ENCODE peak calls at places on chromosomes 7 and 10, in nine cellular contexts. One of them, this sample, is unnamed.

GRCh38 chr10:5843814-5844705 is 30.8 kb upstream of the GDI2 start:
- DNase-seq in left ventricle myocardium inferior: no peak
- DNase-seq in Panc1: no peak
- DNase-seq in prostate gland: no peak
- DNase-seq in AG09309: no peak
- DNase-seq in mammary epithelial cell: no peak
- DNase-seq in CD8-positive, alpha-beta T cell: no peak
- DNase-seq in BJ: no peak
- DNase-seq in aorta: no peak
- DNase-seq in this sample: no peak

GRCh38 chr10:24451325-24451820 is 242.4 kb downstream of the KIAA1217 start:
- DNase-seq in left ventricle myocardium inferior: no peak
- DNase-seq in Panc1: no peak
- DNase-seq in prostate gland: no peak
- DNase-seq in AG09309: no peak
- DNase-seq in mammary epithelial cell: no peak
- DNase-seq in CD8-positive, alpha-beta T cell: no peak
- DNase-seq in BJ: no peak
- DNase-seq in aorta: no peak
- DNase-seq in this sample: no peak

GRCh38 chr7:6248581-6248980 is 23.8 kb downstream of the CYTH3 start:
- DNase-seq in left ventricle myocardium inferior: no peak
- DNase-seq in Panc1: no peak
- DNase-seq in prostate gland: no peak
- DNase-seq in AG09309: no peak
- DNase-seq in mammary epithelial cell: peak; percentile 78
- DNase-seq in CD8-positive, alpha-beta T cell: no peak
- DNase-seq in BJ: no peak
- DNase-seq in aorta: no peak
- DNase-seq in this sample: no peak

GRCh38 chr7:45026984-45027773 is 27.2 kb downstream of the CCM2 start:
- DNase-seq in left ventricle myocardium inferior: no peak
- DNase-seq in Panc1: no peak
- DNase-seq in prostate gland: no peak
- DNase-seq in AG09309: no peak
- DNase-seq in mammary epithelial cell: peak; percentile 67
- DNase-seq in CD8-positive, alpha-beta T cell: peak; percentile 33
- DNase-seq in BJ: no peak
- DNase-seq in aorta: no peak
- DNase-seq in this sample: no peak

GRCh38 chr7:91847881-91848599 is 32.5 kb downstream of the MTERF1 start:
- DNase-seq in left ventricle myocardium inferior: no peak
- DNase-seq in Panc1: no peak
- DNase-seq in prostate gland: no peak
- DNase-seq in AG09309: no peak
- DNase-seq in mammary epithelial cell: no peak
- DNase-seq in CD8-positive, alpha-beta T cell: no peak
- DNase-seq in BJ: no peak
- DNase-seq in aorta: no peak
- DNase-seq in this sample: no peak

GRCh38 chr7:89029864-89030263 is 234.3 kb upstream of the TEX47 start:
- DNase-seq in left ventricle myocardium inferior: no peak
- DNase-seq in Panc1: no peak
- DNase-seq in prostate gland: no peak
- DNase-seq in AG09309: no peak
- DNase-seq in mammary epithelial cell: peak; percentile 32
- DNase-seq in CD8-positive, alpha-beta T cell: no peak
- DNase-seq in BJ: no peak
- DNase-seq in aorta: no peak
- DNase-seq in this sample: no peak

GRCh38 chr10:71133710-71134686 is 78.4 kb upstream of the UNC5B start:
- DNase-seq in left ventricle myocardium inferior: no peak
- DNase-seq in Panc1: no peak
- DNase-seq in prostate gland: no peak
- DNase-seq in AG09309: no peak
- DNase-seq in mammary epithelial cell: no peak
- DNase-seq in CD8-positive, alpha-beta T cell: no peak
- DNase-seq in BJ: no peak
- DNase-seq in aorta: no peak
- DNase-seq in this sample: no peak

GRCh38 chr10:95782274-95782830 is 26.4 kb downstream of the ENTPD1 start:
- DNase-seq in left ventricle myocardium inferior: no peak
- DNase-seq in Panc1: no peak
- DNase-seq in prostate gland: no peak
- DNase-seq in AG09309: no peak
- DNase-seq in mammary epithelial cell: no peak
- DNase-seq in CD8-positive, alpha-beta T cell: no peak
- DNase-seq in BJ: no peak
- DNase-seq in aorta: no peak
- DNase-seq in this sample: no peak

GRCh38 chr7:26413007-26413691 is 121.5 kb downstream of the SNX10 start:
- DNase-seq in left ventricle myocardium inferior: no peak
- DNase-seq in Panc1: no peak
- DNase-seq in prostate gland: peak; percentile 31
- DNase-seq in AG09309: no peak
- DNase-seq in mammary epithelial cell: no peak
- DNase-seq in CD8-positive, alpha-beta T cell: no peak
- DNase-seq in BJ: no peak
- DNase-seq in aorta: no peak
- DNase-seq in this sample: no peak

GRCh38 chr7:78487464-78487863 is 688.9 kb downstream of the PHTF2 start:
- DNase-seq in left ventricle myocardium inferior: no peak
- DNase-seq in Panc1: no peak
- DNase-seq in prostate gland: no peak
- DNase-seq in AG09309: no peak
- DNase-seq in mammary epithelial cell: no peak
- DNase-seq in CD8-positive, alpha-beta T cell: no peak
- DNase-seq in BJ: no peak
- DNase-seq in aorta: no peak
- DNase-seq in this sample: no peak

GRCh38 chr7:27656724-27657123 is 6.0 kb downstream of the HIBADH start:
- DNase-seq in left ventricle myocardium inferior: no peak
- DNase-seq in Panc1: no peak
- DNase-seq in prostate gland: no peak
- DNase-seq in AG09309: no peak
- DNase-seq in mammary epithelial cell: no peak
- DNase-seq in CD8-positive, alpha-beta T cell: no peak
- DNase-seq in BJ: no peak
- DNase-seq in aorta: no peak
- DNase-seq in this sample: no peak

GRCh38 chr10:45471531-45472310 is 97.7 kb downstream of the ALOX5 start:
- DNase-seq in left ventricle myocardium inferior: no peak
- DNase-seq in Panc1: no peak
- DNase-seq in prostate gland: no peak
- DNase-seq in AG09309: no peak
- DNase-seq in mammary epithelial cell: no peak
- DNase-seq in CD8-positive, alpha-beta T cell: no peak
- DNase-seq in BJ: no peak
- DNase-seq in aorta: no peak
- DNase-seq in this sample: no peak

GRCh38 chr7:129343099-129343700 is 91.0 kb upstream of the STRIP2 start:
- DNase-seq in left ventricle myocardium inferior: no peak
- DNase-seq in Panc1: peak; percentile 58
- DNase-seq in prostate gland: peak; percentile 20
- DNase-seq in AG09309: no peak
- DNase-seq in mammary epithelial cell: peak; percentile 36
- DNase-seq in CD8-positive, alpha-beta T cell: peak; percentile 7
- DNase-seq in BJ: no peak
- DNase-seq in aorta: no peak
- DNase-seq in this sample: no peak

GRCh38 chr7:143318661-143319060 is 2.8 kb downstream of the CLCN1 start:
- DNase-seq in left ventricle myocardium inferior: no peak
- DNase-seq in Panc1: no peak
- DNase-seq in prostate gland: peak; percentile 67
- DNase-seq in AG09309: no peak
- DNase-seq in mammary epithelial cell: peak; percentile 90
- DNase-seq in CD8-positive, alpha-beta T cell: no peak
- DNase-seq in BJ: no peak
- DNase-seq in aorta: no peak
- DNase-seq in this sample: no peak

GRCh38 chr10:4111593-4111992 is 326.6 kb upstream of the KLF6 start:
- DNase-seq in left ventricle myocardium inferior: no peak
- DNase-seq in Panc1: no peak
- DNase-seq in prostate gland: no peak
- DNase-seq in AG09309: no peak
- DNase-seq in mammary epithelial cell: no peak
- DNase-seq in CD8-positive, alpha-beta T cell: no peak
- DNase-seq in BJ: no peak
- DNase-seq in aorta: no peak
- DNase-seq in this sample: no peak

GRCh38 chr10:26357203-26357602 is 80.9 kb upstream of the APBB1IP start:
- DNase-seq in left ventricle myocardium inferior: no peak
- DNase-seq in Panc1: no peak
- DNase-seq in prostate gland: no peak
- DNase-seq in AG09309: no peak
- DNase-seq in mammary epithelial cell: no peak
- DNase-seq in CD8-positive, alpha-beta T cell: no peak
- DNase-seq in BJ: no peak
- DNase-seq in aorta: no peak
- DNase-seq in this sample: no peak

GRCh38 chr10:60679388-60679987 is 98.8 kb upstream of the CDK1 start:
- DNase-seq in left ventricle myocardium inferior: no peak
- DNase-seq in Panc1: no peak
- DNase-seq in prostate gland: no peak
- DNase-seq in AG09309: no peak
- DNase-seq in mammary epithelial cell: no peak
- DNase-seq in CD8-positive, alpha-beta T cell: no peak
- DNase-seq in BJ: no peak
- DNase-seq in aorta: no peak
- DNase-seq in this sample: no peak

GRCh38 chr10:32340596-32341180 is 6.3 kb downstream of the EPC1 start:
- DNase-seq in left ventricle myocardium inferior: no peak
- DNase-seq in Panc1: no peak
- DNase-seq in prostate gland: no peak
- DNase-seq in AG09309: no peak
- DNase-seq in mammary epithelial cell: no peak
- DNase-seq in CD8-positive, alpha-beta T cell: no peak
- DNase-seq in BJ: no peak
- DNase-seq in aorta: no peak
- DNase-seq in this sample: no peak
- H3K4me3 ChIP-seq in left ventricle myocardium inferior: no peak overlapping the region
- H3K4me3 ChIP-seq in Panc1: no peak overlapping the region
- H3K4me3 ChIP-seq in prostate gland: no peak overlapping the region
- H3K4me3 ChIP-seq in AG09309: no peak overlapping the region
- H3K4me3 ChIP-seq in mammary epithelial cell: no peak overlapping the region
- H3K4me3 ChIP-seq in CD8-positive, alpha-beta T cell: no peak overlapping the region
- H3K4me3 ChIP-seq in BJ: no peak overlapping the region
- H3K4me3 ChIP-seq in aorta: no peak overlapping the region
- H3K4me3 ChIP-seq in this sample: no peak overlapping the region

GRCh38 chr10:62057872-62058271 is 156.4 kb downstream of the ARID5B start:
- DNase-seq in left ventricle myocardium inferior: no peak
- DNase-seq in Panc1: no peak
- DNase-seq in prostate gland: no peak
- DNase-seq in AG09309: no peak
- DNase-seq in mammary epithelial cell: no peak
- DNase-seq in CD8-positive, alpha-beta T cell: no peak
- DNase-seq in BJ: no peak
- DNase-seq in aorta: no peak
- DNase-seq in this sample: no peak

GRCh38 chr10:62056660-62057059 is 155.2 kb downstream of the ARID5B start:
- DNase-seq in left ventricle myocardium inferior: no peak
- DNase-seq in Panc1: no peak
- DNase-seq in prostate gland: no peak
- DNase-seq in AG09309: no peak
- DNase-seq in mammary epithelial cell: no peak
- DNase-seq in CD8-positive, alpha-beta T cell: no peak
- DNase-seq in BJ: no peak
- DNase-seq in aorta: no peak
- DNase-seq in this sample: no peak

GRCh38 chr10:62057359-62057758 is 155.9 kb downstream of the ARID5B start:
- DNase-seq in left ventricle myocardium inferior: no peak
- DNase-seq in Panc1: no peak
- DNase-seq in prostate gland: no peak
- DNase-seq in AG09309: no peak
- DNase-seq in mammary epithelial cell: no peak
- DNase-seq in CD8-positive, alpha-beta T cell: no peak
- DNase-seq in BJ: no peak
- DNase-seq in aorta: no peak
- DNase-seq in this sample: no peak

GRCh38 chr10:62054825-62055224 is 153.3 kb downstream of the ARID5B start:
- DNase-seq in left ventricle myocardium inferior: no peak
- DNase-seq in Panc1: no peak
- DNase-seq in prostate gland: no peak
- DNase-seq in AG09309: no peak
- DNase-seq in mammary epithelial cell: no peak
- DNase-seq in CD8-positive, alpha-beta T cell: no peak
- DNase-seq in BJ: no peak
- DNase-seq in aorta: no peak
- DNase-seq in this sample: no peak

GRCh38 chr10:62056219-62056618 is 154.7 kb downstream of the ARID5B start:
- DNase-seq in left ventricle myocardium inferior: no peak
- DNase-seq in Panc1: no peak
- DNase-seq in prostate gland: no peak
- DNase-seq in AG09309: no peak
- DNase-seq in mammary epithelial cell: no peak
- DNase-seq in CD8-positive, alpha-beta T cell: no peak
- DNase-seq in BJ: no peak
- DNase-seq in aorta: no peak
- DNase-seq in this sample: no peak
- H3K4me3 ChIP-seq in left ventricle myocardium inferior: peak overlapping the region; percentile 68
- H3K4me3 ChIP-seq in Panc1: no peak overlapping the region
- H3K4me3 ChIP-seq in prostate gland: no peak overlapping the region
- H3K4me3 ChIP-seq in AG09309: no peak overlapping the region
- H3K4me3 ChIP-seq in mammary epithelial cell: no peak overlapping the region
- H3K4me3 ChIP-seq in CD8-positive, alpha-beta T cell: no peak overlapping the region
- H3K4me3 ChIP-seq in BJ: no peak overlapping the region
- H3K4me3 ChIP-seq in aorta: no peak overlapping the region
- H3K4me3 ChIP-seq in this sample: no peak overlapping the region

GRCh38 chr7:19097165-19097885 is 20.1 kb downstream of the TWIST1 start:
- DNase-seq in left ventricle myocardium inferior: no peak
- DNase-seq in Panc1: no peak
- DNase-seq in prostate gland: no peak
- DNase-seq in AG09309: no peak
- DNase-seq in mammary epithelial cell: no peak
- DNase-seq in CD8-positive, alpha-beta T cell: no peak
- DNase-seq in BJ: no peak
- DNase-seq in aorta: no peak
- DNase-seq in this sample: no peak
- H3K4me3 ChIP-seq in left ventricle myocardium inferior: no peak overlapping the region
- H3K4me3 ChIP-seq in Panc1: no peak overlapping the region
- H3K4me3 ChIP-seq in prostate gland: no peak overlapping the region
- H3K4me3 ChIP-seq in AG09309: no peak overlapping the region
- H3K4me3 ChIP-seq in mammary epithelial cell: no peak overlapping the region
- H3K4me3 ChIP-seq in CD8-positive, alpha-beta T cell: no peak overlapping the region
- H3K4me3 ChIP-seq in BJ: no peak overlapping the region
- H3K4me3 ChIP-seq in aorta: no peak overlapping the region
- H3K4me3 ChIP-seq in this sample: no peak overlapping the region

DNA sequence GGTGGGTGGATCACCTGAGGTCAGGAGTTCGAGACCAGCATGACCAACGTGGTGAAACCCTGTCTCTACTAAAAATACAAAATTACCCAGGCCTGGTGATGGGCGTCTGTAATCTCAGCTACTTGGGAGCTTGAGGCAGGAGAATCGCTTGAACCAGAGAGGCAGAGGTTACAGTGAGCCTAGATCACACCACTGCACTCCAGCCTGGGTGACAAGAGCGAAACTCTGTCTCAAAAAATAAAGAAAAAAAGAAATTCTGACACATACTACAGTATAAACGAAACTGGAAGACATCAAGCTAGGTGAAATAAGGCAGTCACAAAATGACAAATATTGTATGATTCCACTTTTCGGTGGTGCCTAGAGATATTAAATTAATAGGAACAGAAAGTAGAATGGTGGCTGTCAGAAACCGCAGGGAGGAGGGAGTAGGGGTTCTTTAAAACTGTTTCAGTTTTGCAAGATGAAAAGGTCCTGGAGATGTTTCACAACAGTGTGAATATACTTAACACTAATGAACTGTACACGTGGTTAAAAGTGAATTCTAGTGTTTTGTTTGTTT is 23.2 kb downstream of the PILRA start:
- DNase-seq in left ventricle myocardium inferior: no peak
- DNase-seq in Panc1: no peak
- DNase-seq in prostate gland: no peak
- DNase-seq in AG09309: no peak
- DNase-seq in mammary epithelial cell: no peak
- DNase-seq in CD8-positive, alpha-beta T cell: no peak
- DNase-seq in BJ: no peak
- DNase-seq in aorta: no peak
- DNase-seq in this sample: no peak
- H3K4me3 ChIP-seq in left ventricle myocardium inferior: no peak overlapping the region
- H3K4me3 ChIP-seq in Panc1: no peak overlapping the region
- H3K4me3 ChIP-seq in prostate gland: no peak overlapping the region
- H3K4me3 ChIP-seq in AG09309: no peak overlapping the region
- H3K4me3 ChIP-seq in mammary epithelial cell: no peak overlapping the region
- H3K4me3 ChIP-seq in CD8-positive, alpha-beta T cell: no peak overlapping the region
- H3K4me3 ChIP-seq in BJ: no peak overlapping the region
- H3K4me3 ChIP-seq in aorta: no peak overlapping the region
- H3K4me3 ChIP-seq in this sample: no peak overlapping the region

This sample was measured in kidney.